ENCODE peak calls at places on chromosomes 11 and 22, in nine cellular contexts. One of them, this sample, is unnamed.

GRCh38 chr22:44068422-44069191 is 44.5 kb downstream of the PARVB start:
- DNase-seq in MM.1S: no peak
- DNase-seq in foreskin keratinocyte: no peak
- DNase-seq in cardiac muscle cell: no peak
- DNase-seq in right atrium auricular region: peak
- DNase-seq in IMR-90: no peak
- DNase-seq in upper lobe of left lung: peak
- DNase-seq in coronary artery: no peak
- DNase-seq in WERI-Rb-1: no peak
- DNase-seq in this sample: peak

GRCh38 chr11:33899383-33900037 is 7.6 kb upstream of the LMO2 start:
- DNase-seq in MM.1S: no peak
- DNase-seq in foreskin keratinocyte: peak
- DNase-seq in cardiac muscle cell: peak
- DNase-seq in right atrium auricular region: peak
- DNase-seq in IMR-90: peak
- DNase-seq in upper lobe of left lung: no peak
- DNase-seq in coronary artery: peak
- DNase-seq in WERI-Rb-1: peak
- DNase-seq in this sample: peak

GRCh38 chr11:109424893-109425292 is 2.9 kb downstream of the C11orf87 start:
- DNase-seq in MM.1S: peak
- DNase-seq in foreskin keratinocyte: no peak
- DNase-seq in cardiac muscle cell: no peak
- DNase-seq in right atrium auricular region: no peak
- DNase-seq in IMR-90: no peak
- DNase-seq in upper lobe of left lung: no peak
- DNase-seq in coronary artery: no peak
- DNase-seq in WERI-Rb-1: no peak
- DNase-seq in this sample: no peak

GRCh38 chr22:20256562-20257473 is 11.3 kb downstream of the RTN4R start:
- DNase-seq in MM.1S: no peak
- DNase-seq in foreskin keratinocyte: no peak
- DNase-seq in cardiac muscle cell: no peak
- DNase-seq in right atrium auricular region: no peak
- DNase-seq in IMR-90: no peak
- DNase-seq in upper lobe of left lung: peak
- DNase-seq in coronary artery: no peak
- DNase-seq in WERI-Rb-1: no peak
- DNase-seq in this sample: no peak

GRCh38 chr11:35235944-35236666 is 97.1 kb downstream of the CD44 start:
- DNase-seq in MM.1S: no peak
- DNase-seq in foreskin keratinocyte: peak
- DNase-seq in cardiac muscle cell: no peak
- DNase-seq in right atrium auricular region: no peak
- DNase-seq in IMR-90: no peak
- DNase-seq in upper lobe of left lung: no peak
- DNase-seq in coronary artery: no peak
- DNase-seq in WERI-Rb-1: no peak
- DNase-seq in this sample: peak

GRCh38 chr11:72629266-72629665 is 45.0 kb downstream of the PDE2A start:
- DNase-seq in MM.1S: no peak
- DNase-seq in foreskin keratinocyte: no peak
- DNase-seq in cardiac muscle cell: no peak
- DNase-seq in right atrium auricular region: no peak
- DNase-seq in IMR-90: no peak
- DNase-seq in upper lobe of left lung: no peak
- DNase-seq in coronary artery: no peak
- DNase-seq in WERI-Rb-1: peak
- DNase-seq in this sample: peak

GRCh38 chr11:78325274-78325781 is 92.3 kb downstream of the GAB2 start:
- DNase-seq in MM.1S: no peak
- DNase-seq in foreskin keratinocyte: no peak
- DNase-seq in cardiac muscle cell: no peak
- DNase-seq in right atrium auricular region: no peak
- DNase-seq in IMR-90: no peak
- DNase-seq in upper lobe of left lung: no peak
- DNase-seq in coronary artery: no peak
- DNase-seq in WERI-Rb-1: no peak
- DNase-seq in this sample: no peak

GRCh38 chr22:36406721-36407120 is 19.0 kb upstream of the MYH9 start:
- DNase-seq in MM.1S: no peak
- DNase-seq in foreskin keratinocyte: no peak
- DNase-seq in cardiac muscle cell: no peak
- DNase-seq in right atrium auricular region: no peak
- DNase-seq in IMR-90: no peak
- DNase-seq in upper lobe of left lung: no peak
- DNase-seq in coronary artery: no peak
- DNase-seq in WERI-Rb-1: no peak
- DNase-seq in this sample: no peak

GRCh38 chr11:125925247-125925740 is 20.6 kb upstream of the VSIG10L2 start:
- DNase-seq in MM.1S: no peak
- DNase-seq in foreskin keratinocyte: no peak
- DNase-seq in cardiac muscle cell: no peak
- DNase-seq in right atrium auricular region: no peak
- DNase-seq in IMR-90: no peak
- DNase-seq in upper lobe of left lung: no peak
- DNase-seq in coronary artery: no peak
- DNase-seq in WERI-Rb-1: no peak
- DNase-seq in this sample: peak

GRCh38 chr11:44624761-44625221 is 59.3 kb downstream of the CD82 start:
- DNase-seq in MM.1S: no peak
- DNase-seq in foreskin keratinocyte: no peak
- DNase-seq in cardiac muscle cell: no peak
- DNase-seq in right atrium auricular region: peak
- DNase-seq in IMR-90: no peak
- DNase-seq in upper lobe of left lung: no peak
- DNase-seq in coronary artery: peak
- DNase-seq in WERI-Rb-1: peak
- DNase-seq in this sample: peak

GRCh38 chr22:32745251-32745995 is 56.1 kb upstream of the TIMP3 start:
- DNase-seq in MM.1S: no peak
- DNase-seq in foreskin keratinocyte: peak
- DNase-seq in cardiac muscle cell: peak
- DNase-seq in right atrium auricular region: peak
- DNase-seq in IMR-90: peak
- DNase-seq in upper lobe of left lung: no peak
- DNase-seq in coronary artery: no peak
- DNase-seq in WERI-Rb-1: peak
- DNase-seq in this sample: peak

GRCh38 chr11:31972623-31973022 is 118.3 kb upstream of the RCN1 start:
- DNase-seq in MM.1S: no peak
- DNase-seq in foreskin keratinocyte: no peak
- DNase-seq in cardiac muscle cell: no peak
- DNase-seq in right atrium auricular region: no peak
- DNase-seq in IMR-90: no peak
- DNase-seq in upper lobe of left lung: no peak
- DNase-seq in coronary artery: no peak
- DNase-seq in WERI-Rb-1: no peak
- DNase-seq in this sample: no peak

GRCh38 chr11:12248330-12248729 is 129.0 kb upstream of the PARVA start:
- DNase-seq in MM.1S: no peak
- DNase-seq in foreskin keratinocyte: no peak
- DNase-seq in cardiac muscle cell: peak
- DNase-seq in right atrium auricular region: peak
- DNase-seq in IMR-90: peak
- DNase-seq in upper lobe of left lung: no peak
- DNase-seq in coronary artery: no peak
- DNase-seq in WERI-Rb-1: no peak
- DNase-seq in this sample: peak

GRCh38 chr11:2708757-2709281 is 9.0 kb upstream of the KCNQ1OT1 start:
- DNase-seq in MM.1S: no peak
- DNase-seq in foreskin keratinocyte: no peak
- DNase-seq in cardiac muscle cell: peak
- DNase-seq in right atrium auricular region: no peak
- DNase-seq in IMR-90: peak
- DNase-seq in upper lobe of left lung: no peak
- DNase-seq in coronary artery: no peak
- DNase-seq in WERI-Rb-1: no peak
- DNase-seq in this sample: no peak

GRCh38 chr11:2707736-2708135 is 7.9 kb upstream of the KCNQ1OT1 start:
- DNase-seq in MM.1S: no peak
- DNase-seq in foreskin keratinocyte: no peak
- DNase-seq in cardiac muscle cell: no peak
- DNase-seq in right atrium auricular region: no peak
- DNase-seq in IMR-90: no peak
- DNase-seq in upper lobe of left lung: no peak
- DNase-seq in coronary artery: no peak
- DNase-seq in WERI-Rb-1: no peak
- DNase-seq in this sample: no peak

GRCh38 chr11:2706321-2706720 is 6.5 kb upstream of the KCNQ1OT1 start:
- DNase-seq in MM.1S: no peak
- DNase-seq in foreskin keratinocyte: no peak
- DNase-seq in cardiac muscle cell: no peak
- DNase-seq in right atrium auricular region: no peak
- DNase-seq in IMR-90: no peak
- DNase-seq in upper lobe of left lung: no peak
- DNase-seq in coronary artery: no peak
- DNase-seq in WERI-Rb-1: no peak
- DNase-seq in this sample: no peak

GRCh38 chr11:2709429-2709828 is 9.6 kb upstream of the KCNQ1OT1 start:
- DNase-seq in MM.1S: no peak
- DNase-seq in foreskin keratinocyte: no peak
- DNase-seq in cardiac muscle cell: peak
- DNase-seq in right atrium auricular region: no peak
- DNase-seq in IMR-90: peak
- DNase-seq in upper lobe of left lung: no peak
- DNase-seq in coronary artery: no peak
- DNase-seq in WERI-Rb-1: no peak
- DNase-seq in this sample: no peak

DNA sequence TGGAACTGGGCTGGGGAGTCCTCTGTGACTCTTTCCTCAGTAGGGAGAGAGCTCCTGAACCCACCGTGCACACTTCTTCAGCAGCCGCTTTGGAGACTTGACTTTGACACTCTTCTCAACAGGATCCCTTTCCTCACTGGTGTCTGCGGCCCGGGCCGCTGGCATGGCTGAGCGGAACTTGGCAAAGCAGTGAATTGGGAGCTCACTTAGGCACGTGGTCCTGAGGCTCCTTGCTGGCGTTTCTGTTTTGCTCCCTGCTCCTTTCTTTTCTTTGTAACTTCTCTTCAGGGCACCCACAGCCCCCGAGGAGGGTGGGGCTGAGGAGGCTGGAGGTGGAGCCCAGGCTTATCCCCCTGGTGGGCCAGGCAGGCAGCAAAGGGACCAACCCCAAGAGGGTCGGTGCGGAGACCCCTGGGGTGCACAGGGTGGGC is 8.4 kb upstream of the KCNQ1OT1 start:
- DNase-seq in MM.1S: no peak
- DNase-seq in foreskin keratinocyte: no peak
- DNase-seq in cardiac muscle cell: peak
- DNase-seq in right atrium auricular region: peak
- DNase-seq in IMR-90: no peak
- DNase-seq in upper lobe of left lung: peak
- DNase-seq in coronary artery: no peak
- DNase-seq in WERI-Rb-1: no peak
- DNase-seq in this sample: no peak
- H3K27ac ChIP-seq in MM.1S: no peak
- H3K27ac ChIP-seq in foreskin keratinocyte: no peak
- H3K27ac ChIP-seq in cardiac muscle cell: no peak
- H3K27ac ChIP-seq in right atrium auricular region: no peak
- H3K27ac ChIP-seq in IMR-90: no peak
- H3K27ac ChIP-seq in upper lobe of left lung: peak
- H3K27ac ChIP-seq in coronary artery: peak
- H3K27ac ChIP-seq in WERI-Rb-1: no peak
- H3K27ac ChIP-seq in this sample: peak

GRCh38 chr11:84719935-84720577 is 907.1 kb downstream of the DLG2 start:
- DNase-seq in MM.1S: no peak
- DNase-seq in foreskin keratinocyte: no peak
- DNase-seq in cardiac muscle cell: no peak
- DNase-seq in right atrium auricular region: no peak
- DNase-seq in IMR-90: no peak
- DNase-seq in upper lobe of left lung: peak
- DNase-seq in coronary artery: no peak
- DNase-seq in WERI-Rb-1: peak
- DNase-seq in this sample: peak

DNA sequence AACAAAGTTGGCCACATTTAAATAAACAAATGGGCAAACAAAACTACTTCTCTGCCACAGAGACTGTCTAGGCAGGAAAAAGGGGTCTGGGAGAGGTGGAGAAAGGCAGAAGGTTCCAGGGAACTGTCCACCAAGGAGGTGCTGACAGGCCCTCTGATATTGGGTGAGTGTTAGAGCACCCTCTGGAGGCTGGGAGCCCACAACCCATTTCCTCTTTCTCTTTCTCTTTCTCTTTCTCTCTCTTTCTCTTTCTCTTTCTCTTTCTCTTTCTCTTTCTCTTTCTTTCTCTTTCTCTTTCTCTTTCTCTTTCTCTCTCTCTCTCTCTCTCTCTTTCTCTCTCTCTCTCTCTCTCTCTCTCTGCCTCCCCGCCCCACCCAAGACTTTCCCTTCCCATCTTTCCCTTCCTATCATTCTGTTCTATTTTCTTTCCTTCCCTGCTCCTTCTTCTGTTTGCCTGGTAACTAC is 912.8 kb downstream of the DLG2 start:
- DNase-seq in MM.1S: peak
- DNase-seq in foreskin keratinocyte: peak
- DNase-seq in cardiac muscle cell: peak
- DNase-seq in right atrium auricular region: no peak
- DNase-seq in IMR-90: peak
- DNase-seq in upper lobe of left lung: no peak
- DNase-seq in coronary artery: no peak
- DNase-seq in WERI-Rb-1: peak
- DNase-seq in this sample: peak
- TF ChIP-seq CTCF in MM.1S: peak
- TF ChIP-seq CTCF in foreskin keratinocyte: peak
- TF ChIP-seq CTCF in cardiac muscle cell: peak
- TF ChIP-seq CTCF in right atrium auricular region: peak
- TF ChIP-seq CTCF in IMR-90: peak
- TF ChIP-seq CTCF in upper lobe of left lung: no peak
- TF ChIP-seq CTCF in coronary artery: no peak
- TF ChIP-seq CTCF in WERI-Rb-1: peak
- TF ChIP-seq CTCF in this sample: peak

GRCh38 chr11:13552784-13553183 is 57.0 kb upstream of the PTH start:
- DNase-seq in MM.1S: no peak
- DNase-seq in foreskin keratinocyte: no peak
- DNase-seq in cardiac muscle cell: no peak
- DNase-seq in right atrium auricular region: no peak
- DNase-seq in IMR-90: no peak
- DNase-seq in upper lobe of left lung: no peak
- DNase-seq in coronary artery: no peak
- DNase-seq in WERI-Rb-1: no peak
- DNase-seq in this sample: no peak
- H3K27ac ChIP-seq in MM.1S: no peak
- H3K27ac ChIP-seq in foreskin keratinocyte: no peak
- H3K27ac ChIP-seq in cardiac muscle cell: no peak
- H3K27ac ChIP-seq in right atrium auricular region: no peak
- H3K27ac ChIP-seq in IMR-90: no peak
- H3K27ac ChIP-seq in upper lobe of left lung: no peak
- H3K27ac ChIP-seq in coronary artery: no peak
- H3K27ac ChIP-seq in WERI-Rb-1: no peak
- H3K27ac ChIP-seq in this sample: no peak

DNA sequence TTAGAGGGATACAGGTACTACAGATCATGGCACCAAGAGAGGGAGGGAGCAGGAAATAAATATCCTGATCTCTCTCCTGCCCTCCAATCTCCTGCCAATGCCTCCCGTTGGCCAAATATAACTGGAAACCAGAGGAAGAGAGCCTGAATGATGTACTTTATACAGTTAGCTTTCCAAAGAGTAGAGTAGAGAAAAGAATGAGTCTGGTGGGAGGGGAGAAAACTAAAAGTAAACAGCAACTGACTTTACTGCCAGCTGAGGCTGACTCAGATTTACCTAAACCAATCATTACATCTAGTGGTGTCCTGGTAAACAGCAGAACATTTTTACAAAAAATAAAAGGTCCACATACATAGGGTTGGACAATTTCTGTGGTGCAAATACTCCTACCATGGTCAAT is 5.1 kb downstream of the MPZL3 start:
- DNase-seq in MM.1S: no peak
- DNase-seq in foreskin keratinocyte: no peak
- DNase-seq in cardiac muscle cell: no peak
- DNase-seq in right atrium auricular region: no peak
- DNase-seq in IMR-90: no peak
- DNase-seq in upper lobe of left lung: no peak
- DNase-seq in coronary artery: no peak
- DNase-seq in WERI-Rb-1: no peak
- DNase-seq in this sample: no peak
- TF ChIP-seq CTCF in MM.1S: no peak
- TF ChIP-seq CTCF in foreskin keratinocyte: no peak
- TF ChIP-seq CTCF in cardiac muscle cell: no peak
- TF ChIP-seq CTCF in right atrium auricular region: no peak
- TF ChIP-seq CTCF in IMR-90: no peak
- TF ChIP-seq CTCF in upper lobe of left lung: no peak
- TF ChIP-seq CTCF in coronary artery: no peak
- TF ChIP-seq CTCF in WERI-Rb-1: no peak
- TF ChIP-seq CTCF in this sample: no peak